ENCODE peak calls at places on chromosomes 13 and 19, in six cellular contexts. One of them, this sample, is unnamed.

GRCh38 chr19:19230999-19231398 is 19.2 kb downstream of the NCAN start:
- DNase-seq in AG08395: no peak
- DNase-seq in sciatic nerve: no peak
- DNase-seq in IMR-90: no peak
- DNase-seq in WTC11: no peak
- DNase-seq in activated T-helper 1 cell treated with anti-CD3 and anti-CD28 coated beads, Interleukin-12 subunit alpha, Interleukin-12 subunit beta, Interleukin-2, Interleukin-4 antibody, amounts not matched to agents 30 ng/mL and 10 ng/mL and 1 ng/mL, durations not matched to agents 14 hours and 24 hours and 36 hours: no peak
- DNase-seq in this sample: no peak

GRCh38 chr13:104137416-104137815 is 1071.2 kb upstream of the SLC10A2 start:
- DNase-seq in activated T-helper 1 cell treated with anti-CD3 and anti-CD28 coated beads, Interleukin-12 subunit alpha, Interleukin-12 subunit beta, Interleukin-2, Interleukin-4 antibody, amounts not matched to agents 30 ng/mL and 10 ng/mL and 1 ng/mL, durations not matched to agents 14 hours and 24 hours and 36 hours: no peak
- DNase-seq in AG08395: no peak
- DNase-seq in IMR-90: no peak
- DNase-seq in sciatic nerve: no peak
- DNase-seq in WTC11: no peak
- DNase-seq in this sample: no peak

GRCh38 chr19:50607874-50608785 is 31.6 kb downstream of the SYT3 start:
- DNase-seq in IMR-90: peak; percentile 67
- DNase-seq in AG08395: peak; percentile 49
- DNase-seq in sciatic nerve: peak; percentile 62
- DNase-seq in activated T-helper 1 cell treated with anti-CD3 and anti-CD28 coated beads, Interleukin-12 subunit alpha, Interleukin-12 subunit beta, Interleukin-2, Interleukin-4 antibody, amounts not matched to agents 30 ng/mL and 10 ng/mL and 1 ng/mL, durations not matched to agents 14 hours and 24 hours and 36 hours: peak; percentile 63
- DNase-seq in WTC11: peak; percentile 100
- DNase-seq in this sample: peak; percentile 81

GRCh38 chr13:101811440-101811839 is 359.0 kb downstream of the ITGBL1 start:
- DNase-seq in activated T-helper 1 cell treated with anti-CD3 and anti-CD28 coated beads, Interleukin-12 subunit alpha, Interleukin-12 subunit beta, Interleukin-2, Interleukin-4 antibody, amounts not matched to agents 30 ng/mL and 10 ng/mL and 1 ng/mL, durations not matched to agents 14 hours and 24 hours and 36 hours: no peak
- DNase-seq in AG08395: no peak
- DNase-seq in IMR-90: no peak
- DNase-seq in WTC11: no peak
- DNase-seq in sciatic nerve: no peak
- DNase-seq in this sample: no peak

GRCh38 chr13:113045214-113046007 is 60.2 kb upstream of the F7 start:
- DNase-seq in AG08395: no peak
- DNase-seq in sciatic nerve: no peak
- DNase-seq in activated T-helper 1 cell treated with anti-CD3 and anti-CD28 coated beads, Interleukin-12 subunit alpha, Interleukin-12 subunit beta, Interleukin-2, Interleukin-4 antibody, amounts not matched to agents 30 ng/mL and 10 ng/mL and 1 ng/mL, durations not matched to agents 14 hours and 24 hours and 36 hours: no peak
- DNase-seq in WTC11: no peak
- DNase-seq in IMR-90: no peak
- DNase-seq in this sample: no peak

GRCh38 chr13:109288151-109288709 is 498.2 kb downstream of the IRS2 start:
- DNase-seq in IMR-90: peak; percentile 25
- DNase-seq in activated T-helper 1 cell treated with anti-CD3 and anti-CD28 coated beads, Interleukin-12 subunit alpha, Interleukin-12 subunit beta, Interleukin-2, Interleukin-4 antibody, amounts not matched to agents 30 ng/mL and 10 ng/mL and 1 ng/mL, durations not matched to agents 14 hours and 24 hours and 36 hours: no peak
- DNase-seq in sciatic nerve: no peak
- DNase-seq in AG08395: no peak
- DNase-seq in WTC11: no peak
- DNase-seq in this sample: no peak

GRCh38 chr13:96994030-96994848 is at the start of gene OXGR1:
- DNase-seq in AG08395: peak; percentile 9
- DNase-seq in sciatic nerve: peak; percentile 57
- DNase-seq in WTC11: peak; percentile 29
- DNase-seq in IMR-90: no peak
- DNase-seq in activated T-helper 1 cell treated with anti-CD3 and anti-CD28 coated beads, Interleukin-12 subunit alpha, Interleukin-12 subunit beta, Interleukin-2, Interleukin-4 antibody, amounts not matched to agents 30 ng/mL and 10 ng/mL and 1 ng/mL, durations not matched to agents 14 hours and 24 hours and 36 hours: no peak
- DNase-seq in this sample: no peak

GRCh38 chr13:49954674-49955455 is 18.7 kb upstream of the SPRYD7 start:
- DNase-seq in activated T-helper 1 cell treated with anti-CD3 and anti-CD28 coated beads, Interleukin-12 subunit alpha, Interleukin-12 subunit beta, Interleukin-2, Interleukin-4 antibody, amounts not matched to agents 30 ng/mL and 10 ng/mL and 1 ng/mL, durations not matched to agents 14 hours and 24 hours and 36 hours: no peak
- DNase-seq in sciatic nerve: no peak
- DNase-seq in AG08395: no peak
- DNase-seq in WTC11: no peak
- DNase-seq in IMR-90: peak; percentile 28
- DNase-seq in this sample: no peak

GRCh38 chr13:27820524-27821482 is 28.5 kb downstream of the GSX1 start:
- DNase-seq in WTC11: peak; percentile 67
- DNase-seq in IMR-90: no peak
- DNase-seq in AG08395: no peak
- DNase-seq in activated T-helper 1 cell treated with anti-CD3 and anti-CD28 coated beads, Interleukin-12 subunit alpha, Interleukin-12 subunit beta, Interleukin-2, Interleukin-4 antibody, amounts not matched to agents 30 ng/mL and 10 ng/mL and 1 ng/mL, durations not matched to agents 14 hours and 24 hours and 36 hours: no peak
- DNase-seq in sciatic nerve: no peak
- DNase-seq in this sample: no peak

GRCh38 chr13:23707674-23708073 is 137.5 kb downstream of the TNFRSF19 start:
- DNase-seq in activated T-helper 1 cell treated with anti-CD3 and anti-CD28 coated beads, Interleukin-12 subunit alpha, Interleukin-12 subunit beta, Interleukin-2, Interleukin-4 antibody, amounts not matched to agents 30 ng/mL and 10 ng/mL and 1 ng/mL, durations not matched to agents 14 hours and 24 hours and 36 hours: no peak
- DNase-seq in AG08395: no peak
- DNase-seq in sciatic nerve: no peak
- DNase-seq in IMR-90: peak; percentile 49
- DNase-seq in WTC11: no peak
- DNase-seq in this sample: no peak